ENCODE peak calls at places on chromosomes 6 and 20, in five cellular contexts. F is NT2/D1, Q is H1, H is HepG2, B is GM12878. O is an unnamed sample.

GRCh38 chr6:53495496-53495895 is 49.4 kb downstream of the GCLC start:
- DNase-seq in F (no peak), Q (no peak), H (no peak), B (no peak), O (no peak)

GRCh38 chr20:47370850-47371782 is 14.6 kb upstream of the ZMYND8 start:
- DNase-seq in F (no peak), Q (no peak), H (peak), B (no peak), O (no peak)

GRCh38 chr20:46814366-46815232 is 80.0 kb upstream of the EYA2 start:
- DNase-seq in F (peak), Q (no peak), H (peak), B (no peak), O (peak)

GRCh38 chr6:147826698-147827097 is 318.2 kb downstream of the SAMD5 start:
- DNase-seq in F (no peak), Q (no peak), H (no peak), B (no peak), O (no peak)

GRCh38 chr20:56513096-56513806 is 11.3 kb upstream of the FAM209A start:
- DNase-seq in F (peak), Q (no peak), H (no peak), B (no peak), O (no peak)

GRCh38 chr20:18272451-18272850 is 15.9 kb upstream of the ZNF133 start:
- DNase-seq in F (no peak), Q (no peak), H (peak), B (no peak), O (no peak)

GRCh38 chr6:27565839-27566779 is 93.2 kb upstream of the ZNF184 start:
- DNase-seq in F (no peak), Q (peak), H (peak), B (no peak), O (no peak)

GRCh38 chr6:35396991-35397390 is 54.6 kb downstream of the PPARD start:
- DNase-seq in F (no peak), Q (no peak), H (no peak), B (no peak), O (no peak)

GRCh38 chr6:152295346-152295745 is 341.8 kb downstream of the SYNE1 start:
- DNase-seq in F (no peak), Q (no peak), H (no peak), B (no peak), O (no peak)

GRCh38 chr20:47809561-47809960 is 24.3 kb upstream of the SULF2 start:
- DNase-seq in F (no peak), Q (no peak), H (no peak), B (no peak), O (no peak)

GRCh38 chr20:37886851-37887297 is 16.1 kb upstream of the VSTM2L start:
- DNase-seq in F (no peak), Q (no peak), H (peak), B (peak), O (no peak)

GRCh38 chr6:142026471-142026870 is 106.3 kb upstream of the GJE1 start:
- DNase-seq in F (no peak), Q (no peak), H (no peak), B (no peak), O (no peak)

GRCh38 chr6:393391-394221 is 2.1 kb downstream of the IRF4 start:
- DNase-seq in F (no peak), Q (no peak), H (no peak), B (no peak), O (no peak)

GRCh38 chr20:51966296-51966971 is 164.1 kb upstream of the SALL4 start:
- DNase-seq in F (peak), Q (peak), H (peak), B (no peak), O (peak)

GRCh38 chr20:4068708-4069107 is 53.4 kb upstream of the RNF24 start:
- DNase-seq in F (no peak), Q (no peak), H (no peak), B (no peak), O (no peak)

GRCh38 chr6:155340464-155341129 is 26.3 kb upstream of the TFB1M start:
- DNase-seq in F (peak), Q (no peak), H (peak), B (no peak), O (no peak)

GRCh38 chr6:157755752-157756411 is 67.2 kb upstream of the SNX9 start:
- DNase-seq in F (no peak), Q (no peak), H (no peak), B (no peak), O (no peak)

GRCh38 chr6:104995989-104996617 is 39.2 kb downstream of the LIN28B start:
- DNase-seq in F (no peak), Q (no peak), H (no peak), B (no peak), O (no peak)

GRCh38 chr6:137927777-137928218 is 60.7 kb downstream of the TNFAIP3 start:
- DNase-seq in F (no peak), Q (no peak), H (no peak), B (peak), O (no peak)

GRCh38 chr20:48458003-48458377 is 369.8 kb downstream of the PREX1 start:
- DNase-seq in F (no peak), Q (no peak), H (no peak), B (no peak), O (no peak)

GRCh38 chr20:7980332-7981046 is 39.1 kb downstream of the TMX4 start:
- DNase-seq in F (peak), Q (no peak), H (peak), B (no peak), O (peak)

GRCh38 chr6:1527098-1527497 is 82.6 kb upstream of the FOXC1 start:
- DNase-seq in F (peak), Q (no peak), H (no peak), B (no peak), O (peak)

GRCh38 chr6:119129148-119129967 is 50.9 kb upstream of the FAM184A start:
- DNase-seq in F (peak), Q (peak), H (peak), B (no peak), O (peak)

GRCh38 chr6:141103246-141103645 is 1029.5 kb upstream of the GJE1 start:
- DNase-seq in F (no peak), Q (no peak), H (no peak), B (no peak), O (no peak)

GRCh38 chr20:63547484-63548480 is at the start of gene SRMS:
- DNase-seq in F (no peak), Q (no peak), H (no peak), B (no peak), O (no peak)

GRCh38 chr6:113586966-113587699 is 270.0 kb upstream of the MARCKS start:
- DNase-seq in F (peak), Q (no peak), H (no peak), B (no peak), O (no peak)

DNA sequence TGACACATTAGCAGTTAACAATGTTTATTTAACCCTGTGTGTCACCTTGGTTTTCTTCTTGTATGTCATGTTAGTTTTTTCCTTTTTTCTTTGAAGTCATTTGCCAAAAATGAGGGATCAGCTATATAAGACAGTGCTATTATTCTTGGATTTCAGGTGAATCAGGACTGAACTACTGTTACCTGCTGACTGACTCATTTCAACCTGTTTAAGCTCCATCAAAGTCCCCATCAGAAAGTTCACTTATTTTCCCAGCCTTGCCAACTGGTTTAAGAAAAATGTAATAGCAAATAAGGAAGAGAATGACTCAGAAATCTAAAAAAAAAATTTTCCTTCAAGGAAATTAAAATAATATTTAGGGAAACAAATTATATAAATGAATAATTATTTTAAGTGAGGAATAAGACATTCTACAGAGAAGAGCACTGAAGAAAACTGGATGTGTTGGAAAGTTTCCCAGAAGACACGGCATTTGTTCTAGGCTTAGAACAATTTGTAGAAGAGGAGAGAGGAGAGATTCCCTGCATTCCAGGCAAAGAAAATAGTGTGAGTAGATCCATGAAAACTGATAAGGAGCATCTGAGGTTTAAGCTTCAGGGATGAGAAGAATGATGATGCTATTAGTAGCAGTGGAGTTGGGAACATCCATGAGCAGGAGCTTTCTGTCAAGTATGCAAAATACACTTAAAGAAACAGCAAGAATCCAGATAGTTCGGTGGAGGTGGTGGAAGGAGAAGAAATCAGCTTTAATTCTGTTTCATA is 84.9 kb upstream of the SIM1 start:
- DNase-seq in F (no peak), Q (no peak), H (no peak), B (no peak), O (no peak)
- TF ChIP-seq SUZ12 in F (no peak), Q (no peak), H (no peak), B (no peak), O (no peak)

DNA sequence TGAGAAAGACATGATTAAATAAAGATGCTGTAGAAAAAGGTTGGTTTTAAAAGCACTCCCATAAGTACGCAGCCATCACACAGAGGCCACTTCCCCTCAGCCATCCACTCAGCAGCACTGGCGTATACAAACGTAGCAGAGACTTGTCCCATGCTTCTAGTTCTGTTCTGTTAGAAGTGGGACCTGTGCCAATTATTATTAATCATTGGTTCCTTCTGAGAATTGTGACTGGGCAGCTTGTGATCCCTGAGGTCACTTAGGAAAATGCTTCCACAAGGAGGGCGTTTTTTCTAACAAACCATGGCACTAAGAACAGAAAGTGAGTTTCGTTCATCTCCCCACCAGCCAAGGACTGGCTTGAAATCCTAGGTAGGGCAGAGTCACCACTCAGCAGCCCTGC is 53.9 kb downstream of the FAM120B start:
- DNase-seq in F (no peak), Q (no peak), H (no peak), B (no peak), O (no peak)
- TF ChIP-seq SUZ12 in F (no peak), Q (no peak), H (no peak), B (no peak), O (no peak)

DNA sequence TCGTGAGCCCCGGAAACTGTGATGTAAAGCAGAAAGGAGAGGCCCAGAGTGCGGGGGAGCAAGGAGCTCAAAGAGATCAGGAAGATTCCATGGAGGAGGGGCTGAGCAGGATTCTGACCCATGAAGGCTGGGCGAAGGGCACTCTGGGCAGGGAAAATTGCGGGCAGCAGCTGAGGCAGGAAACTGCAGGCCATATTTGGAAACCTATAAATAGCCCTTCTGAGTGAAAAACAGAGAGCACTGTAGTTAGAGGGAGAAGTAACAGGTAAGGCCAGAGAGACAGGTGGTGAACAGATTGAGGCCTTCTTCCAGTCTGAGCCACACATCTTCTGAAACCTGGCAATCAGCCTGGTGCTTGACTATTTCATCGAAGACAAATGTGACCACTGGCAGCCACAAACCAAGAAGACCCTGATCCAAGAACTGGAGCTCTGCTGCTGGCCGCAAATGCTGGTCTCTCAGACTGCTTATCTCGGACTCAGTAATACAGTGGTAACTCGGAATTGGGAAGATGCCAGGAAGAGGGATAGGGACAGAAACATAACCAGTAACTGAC is 14.1 kb upstream of the BEND3 start:
- DNase-seq in F (no peak), Q (no peak), H (no peak), B (no peak), O (no peak)
- TF ChIP-seq SUZ12 in F (no peak), Q (no peak), H (no peak), B (no peak), O (no peak)

GRCh38 chr6:46059608-46060007 is 43.9 kb upstream of the CLIC5 start:
- DNase-seq in F (no peak), Q (no peak), H (no peak), B (no peak), O (no peak)
- TF ChIP-seq SUZ12 in F (no peak), Q (no peak), H (no peak), B (no peak), O (no peak)

GRCh38 chr6:32852844-32853540 is 512 bp downstream of the TAP1 start:
- DNase-seq in F (no peak), Q (peak), H (no peak), B (no peak), O (no peak)
- TF ChIP-seq SUZ12 in F (no peak), Q (peak), H (no peak), B (no peak), O (no peak)

GRCh38 chr6:97396880-97397279 is 113.9 kb upstream of the MMS22L start:
- DNase-seq in F (no peak), Q (no peak), H (no peak), B (no peak), O (no peak)

GRCh38 chr6:97401533-97401932 is 118.5 kb upstream of the MMS22L start:
- DNase-seq in F (no peak), Q (no peak), H (no peak), B (no peak), O (no peak)

GRCh38 chr6:97394160-97394748 is 111.2 kb upstream of the MMS22L start:
- DNase-seq in F (peak), Q (no peak), H (peak), B (peak), O (peak)

DNA sequence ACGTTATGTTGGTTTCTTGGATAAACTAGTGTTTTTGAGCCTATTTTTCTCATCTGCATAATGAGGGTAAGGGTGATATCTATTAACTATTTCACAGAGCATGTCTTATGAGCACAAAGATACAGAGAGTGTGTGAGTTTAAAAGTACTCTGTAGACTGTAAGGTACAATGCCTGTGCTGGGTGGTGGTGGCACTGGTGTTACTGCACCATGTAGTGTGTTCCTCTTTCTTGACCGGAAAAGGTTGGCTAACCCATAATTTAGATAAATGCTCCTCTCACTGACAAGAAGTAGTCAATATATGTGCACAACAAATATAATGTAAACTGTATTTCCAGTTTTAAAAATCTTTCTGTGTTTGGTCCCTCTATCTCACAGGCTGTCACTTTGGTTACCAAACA is 116.2 kb upstream of the MMS22L start:
- DNase-seq in F (no peak), Q (no peak), H (no peak), B (no peak), O (no peak)
- TF ChIP-seq SUZ12 in F (no peak), Q (no peak), H (no peak), B (no peak), O (no peak)

GRCh38 chr6:33949111-33949510 is 145.3 kb upstream of the MLN start:
- DNase-seq in F (no peak), Q (no peak), H (no peak), B (no peak), O (no peak)
- TF ChIP-seq SUZ12 in F (no peak), Q (no peak), H (no peak), B (no peak), O (no peak)

GRCh38 chr6:90415178-90415577 is 118.5 kb upstream of the BACH2 start:
- DNase-seq in F (no peak), Q (no peak), H (no peak), B (no peak), O (no peak)
- TF ChIP-seq SUZ12 in F (no peak), Q (no peak), H (no peak), B (no peak), O (no peak)

O was measured in HEK293T.